ENCODE peak calls at places on chromosomes 12 and 14, in ten cellular contexts. K, H, Q, P, W, I, X, B, E and U are unnamed samples.
A peak's percentile ranks its signal among the peaks of the same experiment; 100 is the strongest.

GRCh38 chr12:111942557-111942956 is 70.4 kb downstream of the TMEM116 start:
- DNase-seq in K (no peak), H (no peak), Q (no peak), P (no peak), W (peak; percentile 79), I (no peak), X (peak; percentile 67), B (no peak), E (no peak), U (peak; percentile 1)

GRCh38 chr12:123854918-123855317 is 92.8 kb downstream of the DNAH10 start:
- DNase-seq in K (no peak), H (no peak), Q (peak; percentile 0), P (peak; percentile 23), W (no peak), I (no peak), X (no peak), B (no peak), E (no peak), U (no peak)

GRCh38 chr14:21476925-21477681 is at the start of the genes RAB2B and TOX4:
- DNase-seq in K (peak; percentile 97), H (peak; percentile 96), Q (peak; percentile 96), P (peak; percentile 98), W (peak; percentile 97), I (peak; percentile 97), X (peak; percentile 99), B (peak; percentile 98), E (peak; percentile 99), U (peak; percentile 86)

GRCh38 chr12:15846887-15847286 is 35.3 kb upstream of the STRAP start:
- DNase-seq in K (peak; percentile 48), H (no peak), Q (no peak), P (no peak), W (no peak), I (no peak), X (no peak), B (no peak), E (no peak), U (no peak)

GRCh38 chr14:103943673-103944072 is 1.3 kb upstream of the RD3L start:
- DNase-seq in K (no peak), H (no peak), Q (no peak), P (no peak), W (no peak), I (no peak), X (no peak), B (no peak), E (no peak), U (no peak)

GRCh38 chr12:53098982-53099651 is 1.6 kb downstream of the IGFBP6 start:
- DNase-seq in K (peak; percentile 94), H (peak; percentile 70), Q (peak; percentile 98), P (peak; percentile 84), W (peak; percentile 86), I (peak; percentile 96), X (peak; percentile 95), B (peak; percentile 89), E (peak; percentile 88), U (peak; percentile 84)

GRCh38 chr12:69495071-69495470 is 24.9 kb downstream of the FRS2 start:
- DNase-seq in K (no peak), H (no peak), Q (no peak), P (no peak), W (no peak), I (no peak), X (no peak), B (no peak), E (no peak), U (no peak)

GRCh38 chr14:104435147-104436046 is 144.2 kb upstream of the C14orf180 start:
- DNase-seq in K (no peak), H (no peak), Q (peak; percentile 62), P (no peak), W (no peak), I (peak; percentile 45), X (no peak), B (no peak), E (peak; percentile 18), U (no peak)

GRCh38 chr14:20641591-20641990 is at the start of gene OR6S1:
- DNase-seq in K (no peak), H (no peak), Q (no peak), P (no peak), W (no peak), I (no peak), X (no peak), B (no peak), E (no peak), U (no peak)

GRCh38 chr12:54007538-54008259 is 1.1 kb upstream of the HOXC8 start:
- DNase-seq in K (no peak), H (no peak), Q (no peak), P (no peak), W (no peak), I (peak; percentile 39), X (no peak), B (no peak), E (no peak), U (no peak)

DNA sequence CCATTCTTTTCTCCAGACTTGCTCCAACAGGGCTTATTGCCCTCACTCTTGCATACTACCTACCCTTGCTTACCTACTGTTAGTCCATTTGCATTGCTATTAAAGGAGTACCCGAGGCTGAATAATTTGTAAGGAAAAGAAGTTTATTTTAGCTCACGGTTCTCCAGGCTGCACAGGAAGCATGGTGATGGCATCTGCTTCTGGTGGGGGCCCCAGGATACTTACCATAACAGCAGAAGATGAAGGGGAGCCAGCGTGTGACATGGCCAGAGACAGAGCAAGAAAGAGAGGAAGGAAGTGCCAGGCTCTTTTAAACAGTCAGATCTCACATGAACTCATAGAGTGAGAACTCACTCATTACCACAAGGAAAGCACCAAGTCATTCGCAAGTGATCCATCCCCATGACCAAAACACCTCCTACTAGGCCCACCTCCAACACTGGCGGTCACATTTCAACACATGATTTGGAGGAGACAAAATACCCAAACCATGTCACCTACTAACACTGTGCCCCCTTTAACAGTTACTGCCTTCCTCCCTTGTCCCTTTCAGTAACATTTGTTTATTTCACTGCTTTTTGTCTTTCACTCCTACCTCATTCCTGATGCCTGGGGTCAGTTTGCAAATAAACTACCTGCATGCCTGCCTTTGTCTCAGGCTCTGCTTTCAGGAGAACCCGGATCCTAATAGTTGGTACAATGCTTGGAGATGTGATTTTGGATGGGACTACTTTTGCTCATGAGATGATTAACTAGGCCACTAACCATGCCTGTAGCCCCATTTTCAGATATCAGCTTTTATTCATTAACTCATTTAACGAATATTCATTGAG is 41.6 kb upstream of the CSRP2 start:
- DNase-seq in K (no peak), H (no peak), Q (no peak), P (no peak), W (no peak), I (no peak), X (no peak), B (no peak), E (no peak), U (no peak)
- H3K9me3 ChIP-seq in K (no peaks in the 10 kb centered on the region), H (no peaks in the 10 kb centered on the region), Q (no peaks in the 10 kb centered on the region), P (no peaks in the 10 kb centered on the region), W (no peaks in the 10 kb centered on the region), I (no peaks in the 10 kb centered on the region), X (no peaks in the 10 kb centered on the region), B (no peaks in the 10 kb centered on the region), E (no peaks in the 10 kb centered on the region), U (no peaks in the 10 kb centered on the region)

DNA sequence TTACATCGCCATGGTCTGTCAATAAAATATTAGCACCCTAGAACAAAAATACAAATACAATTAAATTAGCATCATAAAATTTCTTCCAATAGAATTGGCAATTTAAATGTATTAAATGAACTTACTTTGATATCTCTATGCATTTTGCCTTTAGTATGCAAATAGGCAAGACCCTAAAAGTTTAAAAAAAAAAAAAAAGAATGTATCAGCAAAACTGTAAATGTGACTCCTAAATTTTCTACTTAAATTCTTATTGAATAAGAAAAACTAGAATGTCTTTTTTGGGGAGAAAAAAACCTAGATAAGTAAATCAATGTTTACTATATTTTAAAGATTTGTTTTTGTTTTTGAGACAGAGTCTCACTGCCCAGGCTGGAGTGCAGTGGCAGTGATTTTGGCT is 56.2 kb downstream of the MAP4K5 start:
- DNase-seq in K (no peak), H (no peak), Q (no peak), P (no peak), W (no peak), I (no peak), X (no peak), B (no peak), E (no peak), U (no peak)
- H3K9me3 ChIP-seq in K (peaks cover 38% of the 10 kb centered on the region), H (peaks cover 37% of the 10 kb centered on the region), Q (no peaks in the 10 kb centered on the region), P (peaks cover 10% of the 10 kb centered on the region), W (peaks cover 13% of the 10 kb centered on the region), I (peaks cover 23% of the 10 kb centered on the region), X (peaks cover 69% of the 10 kb centered on the region), B (no peaks in the 10 kb centered on the region), E (no peaks in the 10 kb centered on the region), U (peaks cover 8% of the 10 kb centered on the region)

GRCh38 chr14:97337670-97338069 is 540.5 kb downstream of the VRK1 start:
- DNase-seq in K (no peak), H (no peak), Q (no peak), P (no peak), W (no peak), I (no peak), X (no peak), B (no peak), E (no peak), U (no peak)

GRCh38 chr14:97337267-97337666 is 540.1 kb downstream of the VRK1 start:
- DNase-seq in K (no peak), H (no peak), Q (no peak), P (no peak), W (no peak), I (no peak), X (no peak), B (no peak), E (no peak), U (no peak)

GRCh38 chr14:97336179-97336578 is 539.0 kb downstream of the VRK1 start:
- DNase-seq in K (no peak), H (no peak), Q (no peak), P (no peak), W (no peak), I (no peak), X (no peak), B (no peak), E (no peak), U (no peak)

GRCh38 chr14:97332591-97332984 is 535.4 kb downstream of the VRK1 start:
- DNase-seq in K (no peak), H (no peak), Q (no peak), P (no peak), W (no peak), I (no peak), X (no peak), B (no peak), E (no peak), U (no peak)

GRCh38 chr14:97336816-97337215 is 539.6 kb downstream of the VRK1 start:
- DNase-seq in K (no peak), H (no peak), Q (no peak), P (no peak), W (no peak), I (no peak), X (no peak), B (no peak), E (no peak), U (no peak)
- H3K9me3 ChIP-seq in K (no peaks in the 10 kb centered on the region), H (no peaks in the 10 kb centered on the region), Q (peaks cover 1% of the 10 kb centered on the region), P (peaks cover 5% of the 10 kb centered on the region), W (peaks cover 34% of the 10 kb centered on the region), I (no peaks in the 10 kb centered on the region), X (no peaks in the 10 kb centered on the region), B (no peaks in the 10 kb centered on the region), E (no peaks in the 10 kb centered on the region), U (no peaks in the 10 kb centered on the region)

DNA sequence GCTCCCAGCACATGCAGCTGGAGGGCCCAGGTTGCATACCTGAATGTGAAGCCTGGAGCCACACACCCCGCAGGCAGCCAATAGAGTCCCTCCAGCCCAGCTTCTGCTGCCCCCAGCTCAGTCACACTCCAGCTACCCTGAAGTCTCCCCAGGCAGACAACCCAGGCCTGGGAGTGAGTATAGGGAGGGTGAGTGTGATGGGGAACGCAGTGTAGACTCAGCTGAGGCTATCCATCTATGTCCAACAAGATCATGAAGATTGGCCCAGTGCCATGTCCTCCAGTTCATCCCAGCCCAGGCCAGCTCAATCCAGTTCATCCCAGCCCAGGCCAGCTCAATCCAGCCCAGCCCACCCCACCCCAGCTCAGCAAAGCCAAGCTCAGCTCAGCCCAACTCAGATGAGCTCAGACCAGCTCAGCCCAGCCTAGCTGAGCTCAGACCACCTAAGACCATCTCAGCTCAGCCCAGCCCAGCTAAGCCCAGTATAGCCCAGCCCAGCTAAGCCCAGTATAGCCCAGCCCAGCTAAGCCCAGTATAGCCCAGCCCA is 330.4 kb downstream of the TMEM121 start:
- DNase-seq in K (peak; percentile 2), H (no peak), Q (no peak), P (no peak), W (no peak), I (no peak), X (no peak), B (no peak), E (no peak), U (no peak)
- H3K9me3 ChIP-seq in K (no peaks in the 10 kb centered on the region), H (no peaks in the 10 kb centered on the region), Q (no peaks in the 10 kb centered on the region), P (peaks cover 2% of the 10 kb centered on the region), W (peaks cover 97% of the 10 kb centered on the region), I (no peaks in the 10 kb centered on the region), X (no peaks in the 10 kb centered on the region), B (no peaks in the 10 kb centered on the region), E (peaks cover 97% of the 10 kb centered on the region), U (peaks cover 18% of the 10 kb centered on the region)